ENCODE peak calls at places on chromosomes 2 and 18, in ten cellular contexts. Z, E, T, P, L, W, F, Q, O and J are unnamed samples.

GRCh38 chr2:17538022-17538843 is 2.3 kb upstream of the VSNL1 start:
- DNase-seq in P (no peak), F (no peak), E (no peak), W (peak), L (no peak), Q (peak), Z (peak), O (no peak), T (no peak), J (no peak)

GRCh38 chr2:133498166-133498565 is 70.1 kb downstream of the NCKAP5 start:
- DNase-seq in W (no peak), F (no peak), L (no peak), E (no peak), T (no peak), P (no peak), Z (no peak), Q (no peak), O (no peak), J (no peak)

GRCh38 chr2:216991563-216991962 is 131.7 kb upstream of the TNP1 start:
- DNase-seq in Q (no peak), E (no peak), L (no peak), P (no peak), F (no peak), Z (no peak), O (no peak), T (peak), W (no peak), J (no peak)

GRCh38 chr2:200483729-200484198 is 26.1 kb downstream of the KCTD18 start:
- DNase-seq in F (no peak), Z (peak), O (no peak), P (peak), W (peak), T (no peak), L (peak), E (no peak), Q (peak), J (peak)

GRCh38 chr2:95026471-95027368 is 1.2 kb downstream of the MAL start:
- DNase-seq in W (no peak), Z (no peak), L (peak), O (no peak), P (no peak), T (no peak), Q (no peak), E (no peak), F (no peak), J (no peak)

GRCh38 chr2:27796991-27797752 is 25.7 kb downstream of the MRPL33 start:
- DNase-seq in O (no peak), L (no peak), E (no peak), W (no peak), F (no peak), Z (no peak), T (no peak), Q (no peak), P (no peak), J (no peak)

GRCh38 chr2:61426267-61426897 is 44.5 kb downstream of the USP34 start:
- DNase-seq in T (no peak), Q (peak), F (peak), W (peak), Z (peak), P (peak), O (no peak), L (peak), E (peak), J (no peak)

GRCh38 chr2:14524041-14524802 is 108.3 kb upstream of the LRATD1 start:
- DNase-seq in F (no peak), Z (no peak), P (no peak), O (no peak), T (no peak), W (no peak), E (no peak), Q (no peak), L (no peak), J (no peak)

GRCh38 chr2:98560256-98560771 is 48.0 kb downstream of the COA5 start:
- DNase-seq in T (peak), Z (no peak), F (no peak), P (no peak), L (no peak), Q (no peak), W (no peak), O (no peak), E (no peak), J (no peak)

GRCh38 chr18:76131738-76132137 is 363.3 kb downstream of the ZNF516 start:
- DNase-seq in P (no peak), W (no peak), F (no peak), E (no peak), Z (no peak), T (no peak), L (no peak), Q (no peak), O (no peak), J (no peak)

GRCh38 chr18:63137999-63138448 is 181.5 kb downstream of the BCL2 start:
- DNase-seq in P (no peak), O (no peak), L (no peak), Z (no peak), F (no peak), E (peak), W (no peak), Q (no peak), T (no peak), J (no peak)

GRCh38 chr18:58669731-58670379 is 1.4 kb upstream of the MALT1 start:
- DNase-seq in F (no peak), O (no peak), L (no peak), E (no peak), Q (peak), Z (peak), W (no peak), T (no peak), P (peak), J (peak)

GRCh38 chr2:5692561-5693287 is 540 bp downstream of the SOX11 start:
- DNase-seq in E (peak), F (no peak), Q (no peak), Z (no peak), L (no peak), W (no peak), O (no peak), P (peak), T (no peak), J (no peak)

GRCh38 chr2:106044021-106044420 is 150.1 kb downstream of the UXS1 start:
- DNase-seq in L (no peak), E (no peak), Q (no peak), P (no peak), O (no peak), T (no peak), W (no peak), F (no peak), Z (no peak), J (no peak)

GRCh38 chr2:55231546-55232083 is 478 bp downstream of the CLHC1 start:
- DNase-seq in Q (no peak), Z (no peak), O (no peak), F (no peak), T (no peak), P (no peak), E (peak), L (no peak), W (no peak), J (no peak)

GRCh38 chr2:226184540-226184939 is 615.1 kb downstream of the IRS1 start:
- DNase-seq in Z (no peak), P (no peak), F (no peak), T (no peak), L (no peak), W (no peak), Q (no peak), E (no peak), O (no peak), J (no peak)

GRCh38 chr2:232898592-232899541 is 28.8 kb downstream of the SNORC start:
- DNase-seq in Z (no peak), P (no peak), F (peak), O (no peak), T (no peak), W (no peak), Q (no peak), E (no peak), L (peak), J (no peak)

GRCh38 chr18:23585007-23585871 is 1.1 kb downstream of the NPC1 start:
- DNase-seq in Z (no peak), E (no peak), F (no peak), T (no peak), O (peak), W (peak), L (no peak), P (no peak), Q (peak), J (peak)

GRCh38 chr2:36376319-36376765 is 20.8 kb downstream of the CRIM1 start:
- DNase-seq in P (no peak), W (peak), E (no peak), Q (peak), F (no peak), T (peak), L (peak), O (peak), Z (no peak), J (peak)

GRCh38 chr18:56789004-56789888 is 138.1 kb downstream of the WDR7 start:
- DNase-seq in Z (peak), P (peak), L (no peak), F (no peak), E (no peak), O (no peak), Q (peak), T (no peak), W (peak), J (no peak)

GRCh38 chr2:88472811-88473210 is 20.3 kb upstream of the FOXI3 start:
- DNase-seq in W (no peak), E (no peak), L (no peak), F (no peak), Q (no peak), T (no peak), P (no peak), Z (no peak), O (no peak), J (no peak)

GRCh38 chr2:199870581-199870980 is 19.6 kb upstream of the FTCDNL1 start:
- DNase-seq in Z (no peak), Q (no peak), T (no peak), F (no peak), O (no peak), L (no peak), P (no peak), W (no peak), E (no peak), J (no peak)

GRCh38 chr2:232183279-232183678 is 195.3 kb upstream of the ALPP start:
- DNase-seq in P (no peak), Q (no peak), T (no peak), E (no peak), W (no peak), Z (no peak), O (no peak), F (no peak), L (no peak), J (no peak)

GRCh38 chr18:80147418-80148315 is 38.6 kb downstream of the ADNP2 start:
- DNase-seq in Z (no peak), E (peak), L (peak), F (peak), T (peak), W (peak), O (peak), Q (peak), P (peak), J (peak)

GRCh38 chr2:62147610-62148301 is 48.2 kb upstream of the B3GNT2 start:
- DNase-seq in P (no peak), T (no peak), Z (no peak), O (no peak), F (no peak), Q (no peak), W (no peak), E (no peak), L (no peak), J (no peak)

GRCh38 chr18:34592961-34593382 is 117.1 kb upstream of the DTNA start:
- DNase-seq in Z (no peak), T (peak), O (peak), Q (no peak), F (no peak), W (peak), E (no peak), P (peak), L (peak), J (peak)

GRCh38 chr2:69768217-69768616 is 26.3 kb downstream of the ANXA4 start:
- DNase-seq in F (no peak), T (no peak), L (no peak), Q (no peak), Z (no peak), W (peak), P (no peak), O (no peak), E (no peak), J (no peak)

GRCh38 chr2:213500881-213501280 is 216.6 kb downstream of the SPAG16 start:
- DNase-seq in P (no peak), T (no peak), O (no peak), Q (no peak), W (no peak), F (no peak), L (no peak), E (no peak), Z (no peak), J (no peak)

GRCh38 chr18:58152891-58153290 is 108.9 kb downstream of the NEDD4L start:
- DNase-seq in F (no peak), Z (no peak), Q (no peak), O (no peak), E (no peak), T (no peak), W (no peak), L (no peak), P (no peak), J (no peak)

GRCh38 chr18:3554811-3555427 is 104.9 kb downstream of the TGIF1 start:
- DNase-seq in Z (no peak), T (no peak), E (no peak), W (no peak), F (no peak), P (no peak), Q (no peak), L (no peak), O (no peak), J (no peak)

GRCh38 chr2:213232649-213233437 is 51.4 kb upstream of the SPAG16 start:
- DNase-seq in Z (no peak), L (no peak), F (no peak), P (no peak), O (no peak), T (no peak), Q (no peak), W (no peak), E (peak), J (no peak)

GRCh38 chr2:231250146-231250545 is 51.7 kb downstream of the ARMC9 start:
- DNase-seq in T (no peak), E (no peak), W (no peak), O (no peak), F (no peak), Q (no peak), L (no peak), P (no peak), Z (no peak), J (no peak)

GRCh38 chr18:43719264-43719795 is 442.0 kb upstream of the SYT4 start:
- DNase-seq in F (no peak), T (no peak), O (no peak), P (no peak), E (no peak), W (no peak), Q (no peak), L (no peak), Z (no peak), J (no peak)

GRCh38 chr2:164992818-164993217 is 37.5 kb upstream of the SLC38A11 start:
- DNase-seq in E (no peak), O (peak), P (no peak), L (peak), Z (peak), W (peak), T (peak), F (no peak), Q (peak), J (peak)

GRCh38 chr2:163708265-163708664 is 27.5 kb downstream of the FIGN start:
- DNase-seq in W (no peak), F (no peak), L (no peak), E (no peak), P (no peak), Q (no peak), Z (no peak), T (no peak), O (no peak), J (no peak)

GRCh38 chr2:96869824-96870630 is at the start of gene SEMA4C:
- DNase-seq in Q (no peak), P (peak), F (no peak), E (peak), O (no peak), L (peak), W (peak), T (peak), Z (no peak), J (peak)

GRCh38 chr2:30862054-30862651 is 54.9 kb upstream of the CAPN13 start:
- DNase-seq in L (peak), F (no peak), O (no peak), Q (peak), T (no peak), P (peak), E (no peak), W (peak), Z (peak), J (peak)

GRCh38 chr2:62144689-62145477 is 51.0 kb upstream of the B3GNT2 start:
- DNase-seq in Z (no peak), E (no peak), T (no peak), L (no peak), O (no peak), W (no peak), F (no peak), P (no peak), Q (no peak), J (no peak)

GRCh38 chr2:71631411-71631931 is 178.1 kb downstream of the DYSF start:
- DNase-seq in Q (no peak), L (no peak), P (no peak), T (no peak), Z (no peak), F (no peak), O (peak), W (no peak), E (no peak), J (no peak)

GRCh38 chr2:149733936-149734685 is 146.5 kb upstream of the MMADHC start:
- DNase-seq in P (no peak), L (no peak), Z (no peak), E (no peak), Q (no peak), O (no peak), F (no peak), T (no peak), W (no peak), J (no peak)
- TF ChIP-seq POLR2AphosphoS5 in P (no peak), L (no peak), Z (no peak), E (no peak), Q (no peak), O (no peak), F (no peak), T (no peak), W (no peak), J (no peak)

DNA sequence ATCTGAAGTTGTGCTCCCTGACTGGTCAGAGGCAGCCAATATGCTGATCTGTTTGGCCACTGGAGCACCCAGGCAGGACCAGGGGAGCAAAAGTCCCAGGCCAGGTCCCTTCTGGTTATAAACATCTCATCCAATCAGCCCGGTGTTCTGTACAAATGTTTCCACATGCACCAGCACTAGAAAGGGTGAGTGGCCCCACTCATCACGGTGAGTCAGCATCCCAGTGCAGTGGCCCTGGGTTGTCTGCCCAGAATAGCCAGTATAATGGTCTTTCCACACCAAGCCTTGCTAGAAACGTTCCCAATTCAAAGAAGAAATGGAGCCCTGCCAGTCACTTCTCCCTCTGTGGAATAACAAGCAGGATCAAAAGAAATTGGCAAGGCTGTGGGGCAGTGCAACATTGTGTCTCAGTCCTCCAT is 175.0 kb downstream of the SEPTIN10 start:
- DNase-seq in T (peak), P (no peak), E (no peak), Q (no peak), O (no peak), L (no peak), Z (no peak), W (no peak), F (no peak), J (no peak)
- TF ChIP-seq POLR2A in T (no peak), P (no peak), E (no peak), Q (no peak), O (no peak), L (no peak), Z (no peak), W (no peak), F (no peak), J (no peak)

GRCh38 chr2:58866946-58867345 is 625.8 kb upstream of the FANCL start:
- DNase-seq in F (no peak), Q (no peak), O (no peak), W (no peak), T (no peak), E (no peak), Z (no peak), P (no peak), L (no peak), J (no peak)

GRCh38 chr2:58875462-58875861 is 634.3 kb upstream of the FANCL start:
- DNase-seq in E (no peak), F (no peak), Z (no peak), L (no peak), Q (no peak), P (no peak), T (no peak), O (no peak), W (no peak), J (no peak)

GRCh38 chr2:58870704-58871103 is 629.6 kb upstream of the FANCL start:
- DNase-seq in E (no peak), F (no peak), T (no peak), O (no peak), L (no peak), Q (no peak), W (no peak), Z (peak), P (no peak), J (no peak)

GRCh38 chr2:58866527-58866926 is 625.4 kb upstream of the FANCL start:
- DNase-seq in T (no peak), F (no peak), Z (no peak), O (no peak), L (no peak), Q (no peak), E (no peak), P (no peak), W (no peak), J (no peak)

GRCh38 chr2:58871469-58872142 is 630.5 kb upstream of the FANCL start:
- DNase-seq in O (no peak), L (no peak), E (no peak), W (no peak), Z (no peak), P (no peak), T (no peak), F (no peak), Q (no peak), J (no peak)
- TF ChIP-seq CTCF in O (no peak), L (no peak), E (peak), W (no peak), Z (peak), P (peak), T (no peak), F (no peak), Q (no peak), J (no peak)

GRCh38 chr2:8819948-8820347 is 17.5 kb downstream of the KIDINS220 start:
- DNase-seq in L (no peak), Z (no peak), W (no peak), Q (no peak), P (no peak), T (no peak), O (no peak), E (no peak), F (no peak), J (no peak)
- TF ChIP-seq POLR2AphosphoS5 in L (no peak), Z (no peak), W (no peak), Q (no peak), P (no peak), T (no peak), O (no peak), E (no peak), F (no peak), J (no peak)

GRCh38 chr18:74147779-74148542 is at the start of the genes FBXO15 and TIMM21:
- DNase-seq in E (peak), F (peak), L (peak), T (peak), O (peak), Z (peak), W (peak), P (peak), Q (peak), J (peak)
- TF ChIP-seq POLR2A in E (no peak), F (no peak), L (no peak), T (peak), O (no peak), Z (peak), W (peak), P (no peak), Q (peak), J (peak)

GRCh38 chr2:39326644-39327043 is 82.9 kb upstream of the CDKL4 start:
- DNase-seq in L (no peak), O (no peak), E (no peak), P (no peak), Z (no peak), Q (no peak), W (no peak), T (no peak), F (no peak), J (no peak)
- TF ChIP-seq CTCF in L (no peak), O (no peak), E (no peak), P (peak), Z (peak), Q (peak), W (no peak), T (no peak), F (no peak), J (no peak)